ENCODE peak calls at places on chromosomes 5 and 9, in seven cellular contexts. Y is SK-N-SH, L is GM12891, U is GM12892, J is K562, R is GM12878, X is HepG2. I is an unnamed sample.

GRCh38 chr9:128185979-128186965 is 5.1 kb downstream of the CIZ1 start:
- DNase-seq in Y (no peak), L (no peak), U (no peak), J (peak), R (no peak), X (no peak), I (no peak)

GRCh38 chr5:5799229-5799628 is 376.8 kb downstream of the ICE1 start:
- DNase-seq in Y (no peak), L (no peak), U (no peak), J (no peak), R (no peak), X (no peak), I (no peak)

GRCh38 chr5:160001051-160001450 is 7.9 kb upstream of the TTC1 start:
- DNase-seq in Y (no peak), L (no peak), U (no peak), J (no peak), R (no peak), X (no peak), I (no peak)

GRCh38 chr5:177133845-177134652 is 476 bp downstream of the NSD1 start:
- DNase-seq in Y (peak), L (no peak), U (no peak), J (peak), R (no peak), X (no peak), I (no peak)

GRCh38 chr5:137619191-137619870 is 116.6 kb downstream of the KLHL3 start:
- DNase-seq in Y (peak), L (no peak), U (no peak), J (peak), R (no peak), X (no peak), I (no peak)

GRCh38 chr9:16267336-16268036 is 603.0 kb downstream of the BNC2 start:
- DNase-seq in Y (peak), L (no peak), U (no peak), J (no peak), R (no peak), X (peak), I (no peak)

GRCh38 chr9:98584059-98584458 is 124.7 kb downstream of the GABBR2 start:
- DNase-seq in Y (no peak), L (no peak), U (no peak), J (peak), R (peak), X (no peak), I (no peak)

GRCh38 chr5:181243521-181244307 is at the start of gene RACK1:
- DNase-seq in Y (peak), L (no peak), U (peak), J (peak), R (peak), X (peak), I (peak)

GRCh38 chr9:134863941-134864820 is 16.4 kb upstream of the FCN2 start:
- DNase-seq in Y (no peak), L (no peak), U (no peak), J (no peak), R (no peak), X (no peak), I (no peak)

DNA sequence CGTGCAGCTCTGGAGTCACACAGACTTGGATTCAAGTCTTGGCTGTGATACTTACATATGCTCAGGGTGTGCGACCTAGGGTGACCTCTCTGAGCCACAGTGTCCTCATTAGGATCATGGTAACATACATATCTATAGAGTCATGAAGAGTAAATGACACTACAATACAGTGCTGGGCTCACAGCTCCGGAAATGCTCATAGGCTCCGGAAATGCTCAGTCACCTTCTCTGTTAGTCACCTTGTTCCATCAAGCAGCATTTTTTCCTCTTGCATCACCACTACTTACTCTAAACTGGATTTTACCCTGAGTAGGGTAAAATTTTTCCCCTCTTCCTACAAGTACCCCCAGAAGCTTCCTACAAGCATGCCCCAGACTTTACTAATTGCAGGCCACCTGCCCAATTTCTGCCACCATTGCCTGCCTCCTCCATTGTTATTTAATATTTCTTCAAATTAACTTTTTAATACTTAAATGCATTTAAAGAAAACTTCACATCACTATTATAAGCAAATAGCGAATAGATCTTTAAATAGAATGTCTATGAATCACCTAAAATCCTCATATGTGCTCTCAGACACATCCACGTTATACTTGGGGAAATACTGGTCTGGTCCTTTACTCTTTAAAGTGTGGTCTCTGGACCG is 147.6 kb upstream of the SPRY4 start:
- DNase-seq in Y (no peak), L (no peak), U (no peak), J (peak), R (no peak), X (peak), I (no peak)
- TF ChIP-seq TAF1 in Y (no peak), L (no peak), U (no peak), J (no peak), R (no peak), X (no peak), I (no peak)

DNA sequence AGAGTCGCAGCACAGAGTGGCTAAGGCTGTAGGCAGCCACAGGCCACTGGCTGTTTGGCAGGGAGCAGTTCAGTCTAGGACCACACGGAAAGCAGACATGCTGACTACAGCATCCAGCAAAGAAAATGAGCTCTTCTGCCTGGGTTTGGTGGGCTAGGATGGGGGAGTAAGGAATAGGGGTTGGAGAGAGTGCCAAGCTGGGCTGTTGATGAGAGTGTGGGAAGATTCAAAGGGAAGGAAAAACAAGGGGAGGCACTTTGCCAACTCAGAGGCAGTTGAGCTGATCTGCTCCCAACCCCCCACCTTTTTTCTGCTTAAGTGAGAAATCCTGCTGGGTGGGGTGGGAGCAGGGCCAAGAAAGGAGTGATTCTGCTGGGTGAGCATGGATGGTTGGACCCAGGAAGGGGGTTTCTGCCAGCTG is 35.9 kb downstream of the SVEP1 start:
- DNase-seq in Y (no peak), L (no peak), U (no peak), J (no peak), R (no peak), X (no peak), I (peak)
- TF ChIP-seq TAF1 in Y (no peak), L (no peak), U (no peak), J (no peak), R (no peak), X (no peak), I (no peak)

GRCh38 chr9:101849102-101849707 is 110.8 kb upstream of the GRIN3A start:
- DNase-seq in Y (no peak), L (no peak), U (no peak), J (no peak), R (no peak), X (peak), I (no peak)

DNA sequence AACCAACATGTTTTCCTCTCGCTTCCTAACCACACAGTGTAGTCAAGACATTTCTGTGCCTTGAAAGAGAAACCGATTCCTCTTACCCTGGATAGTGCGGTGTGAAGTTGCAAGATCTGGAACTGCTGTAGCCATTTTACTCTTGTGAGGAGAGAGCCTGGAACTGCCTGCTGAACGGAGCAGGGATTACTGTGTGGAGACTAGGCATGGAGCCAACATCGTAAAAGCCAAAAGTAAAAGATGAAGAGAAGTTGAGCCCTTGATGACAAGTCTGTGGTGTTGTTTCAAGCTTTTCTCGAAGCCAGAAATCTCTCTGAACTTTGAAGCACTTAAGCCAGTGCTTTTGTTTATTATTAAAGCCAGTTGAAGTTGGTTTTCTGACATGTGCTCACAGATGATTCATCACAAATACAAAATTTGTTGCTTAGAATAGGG is 110.1 kb upstream of the GRIN3A start:
- DNase-seq in Y (no peak), L (no peak), U (no peak), J (peak), R (no peak), X (no peak), I (no peak)
- TF ChIP-seq TAF1 in Y (no peak), L (no peak), U (no peak), J (no peak), R (no peak), X (no peak), I (no peak)

GRCh38 chr5:73365301-73365853 is 83.2 kb downstream of the FOXD1 start:
- DNase-seq in Y (no peak), L (no peak), U (no peak), J (no peak), R (no peak), X (no peak), I (no peak)
- TF ChIP-seq TAF1 in Y (peak), L (no peak), U (no peak), J (no peak), R (no peak), X (no peak), I (no peak)

GRCh38 chr9:33751536-33752129 is 43.7 kb upstream of the PRSS3 start:
- DNase-seq in Y (no peak), L (no peak), U (no peak), J (no peak), R (no peak), X (no peak), I (no peak)

GRCh38 chr9:33750839-33751339 is 44.5 kb upstream of the PRSS3 start:
- DNase-seq in Y (peak), L (no peak), U (no peak), J (no peak), R (no peak), X (no peak), I (no peak)

GRCh38 chr9:33750307-33750838 is 45.0 kb upstream of the PRSS3 start:
- DNase-seq in Y (peak), L (no peak), U (no peak), J (no peak), R (no peak), X (no peak), I (no peak)

GRCh38 chr9:33752130-33752637 is 43.2 kb upstream of the PRSS3 start:
- DNase-seq in Y (no peak), L (no peak), U (no peak), J (no peak), R (no peak), X (peak), I (no peak)

GRCh38 chr9:33748633-33749304 is 46.6 kb upstream of the PRSS3 start:
- DNase-seq in Y (no peak), L (no peak), U (no peak), J (no peak), R (no peak), X (no peak), I (no peak)
- TF ChIP-seq TAF1 in Y (no peak), L (no peak), U (no peak), J (no peak), R (no peak), X (no peak), I (no peak)

I was measured in H1.